ENCODE peak calls at places on chromosomes 11 and 22, in six cellular contexts. One of them, this sample, is unnamed.

GRCh38 chr11:8822476-8822875 is 88.5 kb upstream of the AKIP1 start:
- DNase-seq in suprapubic skin: no peak
- DNase-seq in B cell: no peak
- DNase-seq in psoas muscle: no peak
- DNase-seq in IMR-90: no peak
- DNase-seq in GM10248: no peak
- DNase-seq in this sample: no peak

GRCh38 chr11:130489027-130489584 is 40.7 kb downstream of the ADAMTS15 start:
- DNase-seq in suprapubic skin: no peak
- DNase-seq in B cell: no peak
- DNase-seq in psoas muscle: no peak
- DNase-seq in IMR-90: no peak
- DNase-seq in GM10248: no peak
- DNase-seq in this sample: no peak

GRCh38 chr11:109641549-109641948 is 219.6 kb downstream of the C11orf87 start:
- DNase-seq in suprapubic skin: no peak
- DNase-seq in B cell: no peak
- DNase-seq in psoas muscle: no peak
- DNase-seq in IMR-90: peak
- DNase-seq in GM10248: no peak
- DNase-seq in this sample: no peak

GRCh38 chr11:19281041-19281440 is 40.3 kb upstream of the E2F8 start:
- DNase-seq in suprapubic skin: no peak
- DNase-seq in B cell: no peak
- DNase-seq in psoas muscle: no peak
- DNase-seq in IMR-90: no peak
- DNase-seq in GM10248: no peak
- DNase-seq in this sample: no peak

GRCh38 chr11:36165638-36166389 is 123.4 kb downstream of the COMMD9 start:
- DNase-seq in suprapubic skin: no peak
- DNase-seq in B cell: no peak
- DNase-seq in psoas muscle: no peak
- DNase-seq in IMR-90: peak
- DNase-seq in GM10248: no peak
- DNase-seq in this sample: no peak

GRCh38 chr11:17738350-17739207 is 4.0 kb downstream of the KCNC1 start:
- DNase-seq in suprapubic skin: peak
- DNase-seq in B cell: no peak
- DNase-seq in psoas muscle: peak
- DNase-seq in IMR-90: no peak
- DNase-seq in GM10248: no peak
- DNase-seq in this sample: no peak

GRCh38 chr11:3859373-3859881 is 4.0 kb downstream of the STIM1 start:
- DNase-seq in suprapubic skin: no peak
- DNase-seq in B cell: no peak
- DNase-seq in psoas muscle: peak
- DNase-seq in IMR-90: no peak
- DNase-seq in GM10248: peak
- DNase-seq in this sample: no peak

GRCh38 chr11:104163100-104164027 is 583 bp downstream of the PDGFD start:
- DNase-seq in suprapubic skin: no peak
- DNase-seq in B cell: no peak
- DNase-seq in psoas muscle: no peak
- DNase-seq in IMR-90: peak
- DNase-seq in GM10248: peak
- DNase-seq in this sample: no peak

GRCh38 chr11:28464252-28464867 is 356.2 kb downstream of the METTL15 start:
- DNase-seq in suprapubic skin: no peak
- DNase-seq in B cell: no peak
- DNase-seq in psoas muscle: no peak
- DNase-seq in IMR-90: peak
- DNase-seq in GM10248: no peak
- DNase-seq in this sample: no peak

GRCh38 chr11:108880510-108880909 is 215.6 kb downstream of the DDX10 start:
- DNase-seq in suprapubic skin: no peak
- DNase-seq in B cell: no peak
- DNase-seq in psoas muscle: no peak
- DNase-seq in IMR-90: peak
- DNase-seq in GM10248: no peak
- DNase-seq in this sample: no peak

GRCh38 chr11:43787823-43788222 is 92.8 kb upstream of the ALKBH3 start:
- DNase-seq in suprapubic skin: no peak
- DNase-seq in B cell: no peak
- DNase-seq in psoas muscle: no peak
- DNase-seq in IMR-90: no peak
- DNase-seq in GM10248: no peak
- DNase-seq in this sample: no peak
- TF ChIP-seq CTCF in suprapubic skin: no peak
- TF ChIP-seq CTCF in B cell: no peak
- TF ChIP-seq CTCF in psoas muscle: no peak
- TF ChIP-seq CTCF in IMR-90: no peak
- TF ChIP-seq CTCF in GM10248: no peak
- TF ChIP-seq CTCF in this sample: no peak

DNA sequence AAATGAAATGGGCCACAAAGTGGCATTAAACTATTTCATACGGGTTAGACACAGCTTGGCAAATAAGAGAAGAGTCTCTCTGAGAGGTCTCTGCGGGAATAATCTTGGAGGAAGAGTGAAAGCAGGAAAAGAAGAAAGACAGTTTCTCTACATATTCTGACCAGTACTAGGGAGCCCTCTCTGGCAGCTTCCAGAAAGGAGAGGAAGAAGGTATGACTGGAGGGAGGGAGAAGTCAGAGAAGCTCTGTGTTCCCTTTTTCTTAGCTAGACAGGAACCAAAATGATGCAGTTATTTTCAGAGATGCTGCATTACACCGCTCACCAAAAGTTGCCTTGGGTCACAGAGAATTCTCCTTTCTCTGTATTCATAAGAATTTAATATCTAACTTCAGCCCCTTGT is 382.1 kb downstream of the KCNA4 start:
- DNase-seq in suprapubic skin: no peak
- DNase-seq in B cell: no peak
- DNase-seq in psoas muscle: no peak
- DNase-seq in IMR-90: no peak
- DNase-seq in GM10248: no peak
- DNase-seq in this sample: no peak
- TF ChIP-seq CTCF in suprapubic skin: no peak
- TF ChIP-seq CTCF in B cell: no peak
- TF ChIP-seq CTCF in psoas muscle: no peak
- TF ChIP-seq CTCF in IMR-90: no peak
- TF ChIP-seq CTCF in GM10248: no peak
- TF ChIP-seq CTCF in this sample: no peak

GRCh38 chr22:45120440-45120839 is 43.3 kb upstream of the NUP50 start:
- DNase-seq in suprapubic skin: no peak
- DNase-seq in B cell: no peak
- DNase-seq in psoas muscle: no peak
- DNase-seq in IMR-90: no peak
- DNase-seq in GM10248: no peak
- DNase-seq in this sample: no peak

GRCh38 chr22:45120931-45121330 is 42.8 kb upstream of the NUP50 start:
- DNase-seq in suprapubic skin: no peak
- DNase-seq in B cell: no peak
- DNase-seq in psoas muscle: no peak
- DNase-seq in IMR-90: peak
- DNase-seq in GM10248: no peak
- DNase-seq in this sample: no peak

GRCh38 chr22:45125198-45125597 is 38.5 kb upstream of the NUP50 start:
- DNase-seq in suprapubic skin: no peak
- DNase-seq in B cell: no peak
- DNase-seq in psoas muscle: no peak
- DNase-seq in IMR-90: peak
- DNase-seq in GM10248: no peak
- DNase-seq in this sample: no peak

GRCh38 chr22:45127866-45128265 is 35.9 kb upstream of the NUP50 start:
- DNase-seq in suprapubic skin: no peak
- DNase-seq in B cell: no peak
- DNase-seq in psoas muscle: no peak
- DNase-seq in IMR-90: peak
- DNase-seq in GM10248: no peak
- DNase-seq in this sample: no peak

GRCh38 chr22:45124176-45124857 is 39.4 kb upstream of the NUP50 start:
- DNase-seq in suprapubic skin: no peak
- DNase-seq in B cell: no peak
- DNase-seq in psoas muscle: no peak
- DNase-seq in IMR-90: peak
- DNase-seq in GM10248: no peak
- DNase-seq in this sample: no peak
- TF ChIP-seq CTCF in suprapubic skin: no peak
- TF ChIP-seq CTCF in B cell: no peak
- TF ChIP-seq CTCF in psoas muscle: no peak
- TF ChIP-seq CTCF in IMR-90: no peak
- TF ChIP-seq CTCF in GM10248: no peak
- TF ChIP-seq CTCF in this sample: no peak

DNA sequence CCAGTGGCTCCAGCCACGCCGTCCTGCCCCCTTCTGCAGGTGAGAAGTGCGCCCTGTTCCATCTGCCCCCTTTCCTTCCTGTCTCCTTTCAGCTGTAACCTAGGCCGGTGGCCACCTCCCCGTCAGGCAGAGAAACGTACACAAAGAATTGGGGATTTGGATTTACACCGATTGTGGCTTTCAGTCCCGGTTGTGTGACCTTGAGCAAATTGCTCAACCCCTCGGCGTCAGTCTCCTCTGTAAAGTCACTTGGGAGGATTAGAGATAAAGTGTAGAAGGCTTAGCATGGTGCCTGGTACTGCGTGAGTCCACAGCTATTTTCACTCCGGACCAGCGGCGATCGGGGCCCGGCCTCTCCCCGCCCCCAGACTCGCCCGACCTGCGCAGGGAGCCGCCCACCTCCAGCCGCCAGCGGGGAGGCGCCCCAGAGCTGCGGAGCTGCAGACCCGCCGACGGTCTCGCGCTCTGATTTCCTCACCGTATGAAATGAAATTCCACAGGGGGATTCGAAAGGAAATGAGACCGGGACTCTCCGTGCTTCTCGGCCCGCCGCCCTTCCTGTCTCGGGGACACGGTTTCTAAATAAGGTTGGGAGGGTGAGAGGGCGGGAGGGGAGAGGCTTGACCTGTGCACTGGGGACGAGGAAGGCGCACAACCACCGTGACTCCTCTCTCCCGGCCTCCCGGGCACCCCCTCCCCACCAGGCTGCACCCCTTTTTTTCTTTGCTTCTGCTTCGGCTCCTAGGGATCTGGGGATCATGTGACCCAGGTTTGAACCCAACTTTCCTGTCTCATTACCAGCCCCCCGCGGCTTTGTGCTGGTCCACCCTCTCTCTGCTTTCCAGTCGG is 703 bp upstream of the FZD4 start:
- DNase-seq in suprapubic skin: peak
- DNase-seq in B cell: peak
- DNase-seq in psoas muscle: peak
- DNase-seq in IMR-90: peak
- DNase-seq in GM10248: peak
- DNase-seq in this sample: no peak
- TF ChIP-seq CTCF in suprapubic skin: no peak
- TF ChIP-seq CTCF in B cell: no peak
- TF ChIP-seq CTCF in psoas muscle: peak
- TF ChIP-seq CTCF in IMR-90: peak
- TF ChIP-seq CTCF in GM10248: peak
- TF ChIP-seq CTCF in this sample: no peak

DNA sequence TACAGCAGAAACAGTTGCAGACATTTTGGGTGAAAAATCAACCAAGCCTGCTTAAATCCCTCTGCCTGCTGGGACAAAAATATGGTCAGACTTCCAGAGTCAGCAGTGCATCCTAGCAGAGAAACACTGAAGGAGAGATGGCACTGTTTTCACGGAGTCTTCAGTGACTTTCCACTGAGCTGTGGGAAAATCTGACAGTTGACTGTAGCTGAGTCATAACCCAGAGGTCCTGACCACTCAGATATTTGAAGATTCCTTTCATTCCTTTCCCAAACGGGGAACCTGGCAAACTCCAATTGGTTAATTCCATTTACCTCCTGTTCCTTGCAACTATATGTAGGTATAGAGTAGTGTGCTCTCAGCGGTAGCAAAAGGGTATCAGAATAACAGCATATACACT is 20.9 kb upstream of the UPB1 start:
- DNase-seq in suprapubic skin: no peak
- DNase-seq in B cell: no peak
- DNase-seq in psoas muscle: no peak
- DNase-seq in IMR-90: peak
- DNase-seq in GM10248: no peak
- DNase-seq in this sample: no peak
- TF ChIP-seq CTCF in suprapubic skin: no peak
- TF ChIP-seq CTCF in B cell: no peak
- TF ChIP-seq CTCF in psoas muscle: no peak
- TF ChIP-seq CTCF in IMR-90: no peak
- TF ChIP-seq CTCF in GM10248: no peak
- TF ChIP-seq CTCF in this sample: no peak

DNA sequence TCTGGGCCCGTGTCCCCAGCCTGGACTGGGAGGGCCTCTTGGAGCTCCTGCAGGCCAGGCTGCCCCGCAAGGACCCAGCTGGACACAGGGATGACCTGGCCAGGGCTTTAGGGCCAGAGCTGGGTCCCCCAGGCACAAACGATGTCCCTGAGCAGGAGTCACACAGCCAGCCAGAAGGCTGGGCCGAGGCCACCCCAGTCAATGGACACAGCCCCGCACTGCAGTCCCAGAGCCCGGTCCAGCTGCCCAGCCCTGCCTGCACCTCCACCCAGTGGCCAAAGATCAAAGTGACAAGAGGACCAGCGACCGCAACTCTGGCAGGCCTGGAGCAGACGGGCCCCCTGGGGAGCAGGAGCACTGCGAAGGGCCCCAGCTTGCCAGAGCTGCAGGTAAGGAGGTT is 38.2 kb downstream of the TRIOBP start:
- DNase-seq in suprapubic skin: no peak
- DNase-seq in B cell: no peak
- DNase-seq in psoas muscle: peak
- DNase-seq in IMR-90: no peak
- DNase-seq in GM10248: no peak
- DNase-seq in this sample: no peak
- TF ChIP-seq CTCF in suprapubic skin: peak
- TF ChIP-seq CTCF in B cell: no peak
- TF ChIP-seq CTCF in psoas muscle: peak
- TF ChIP-seq CTCF in IMR-90: peak
- TF ChIP-seq CTCF in GM10248: no peak
- TF ChIP-seq CTCF in this sample: no peak